ENCODE peak calls at places on chromosomes 2 and 18, in five cellular contexts. One of them, this sample, is unnamed.

GRCh38 chr2:209321076-209321475 is 102.8 kb upstream of the MAP2 start:
- DNase-seq in PC-9: no peak
- DNase-seq in fibroblast of lung: peak; percentile 69
- DNase-seq in nephron progenitor cell: no peak
- DNase-seq in cardiac muscle cell: no peak
- DNase-seq in this sample: no peak

GRCh38 chr2:143615617-143616016 is 486.4 kb downstream of the ARHGAP15 start:
- DNase-seq in cardiac muscle cell: peak; percentile 84
- DNase-seq in fibroblast of lung: peak; percentile 15
- DNase-seq in nephron progenitor cell: no peak
- DNase-seq in PC-9: no peak
- DNase-seq in this sample: no peak

GRCh38 chr2:240300261-240300821 is 135.1 kb upstream of the GPC1 start:
- DNase-seq in PC-9: no peak
- DNase-seq in fibroblast of lung: no peak
- DNase-seq in nephron progenitor cell: no peak
- DNase-seq in cardiac muscle cell: no peak
- DNase-seq in this sample: no peak

GRCh38 chr2:11865820-11866219 is 119.4 kb downstream of the LPIN1 start:
- DNase-seq in nephron progenitor cell: no peak
- DNase-seq in PC-9: no peak
- DNase-seq in cardiac muscle cell: no peak
- DNase-seq in fibroblast of lung: no peak
- DNase-seq in this sample: no peak

GRCh38 chr2:143128681-143129580 is at the start of gene ARHGAP15:
- DNase-seq in nephron progenitor cell: no peak
- DNase-seq in cardiac muscle cell: no peak
- DNase-seq in PC-9: no peak
- DNase-seq in fibroblast of lung: no peak
- DNase-seq in this sample: peak; percentile 93

GRCh38 chr2:132424526-132425121 is 8.0 kb downstream of the GPR39 start:
- DNase-seq in fibroblast of lung: peak; percentile 70
- DNase-seq in PC-9: peak; percentile 85
- DNase-seq in cardiac muscle cell: peak; percentile 46
- DNase-seq in nephron progenitor cell: no peak
- DNase-seq in this sample: no peak

GRCh38 chr2:50840346-50841124 is 191.4 kb downstream of the NRXN1 start:
- DNase-seq in nephron progenitor cell: no peak
- DNase-seq in fibroblast of lung: no peak
- DNase-seq in PC-9: no peak
- DNase-seq in cardiac muscle cell: no peak
- DNase-seq in this sample: no peak

GRCh38 chr18:4455113-4455811 is at the start of gene DLGAP1:
- DNase-seq in fibroblast of lung: no peak
- DNase-seq in PC-9: no peak
- DNase-seq in cardiac muscle cell: peak; percentile 35
- DNase-seq in nephron progenitor cell: peak; percentile 84
- DNase-seq in this sample: peak; percentile 44

GRCh38 chr2:233139875-233140585 is 79.9 kb downstream of the INPP5D start:
- DNase-seq in fibroblast of lung: no peak
- DNase-seq in PC-9: no peak
- DNase-seq in nephron progenitor cell: no peak
- DNase-seq in cardiac muscle cell: no peak
- DNase-seq in this sample: no peak

GRCh38 chr2:147398301-147398700 is 446.5 kb upstream of the ACVR2A start:
- DNase-seq in cardiac muscle cell: no peak
- DNase-seq in nephron progenitor cell: no peak
- DNase-seq in PC-9: no peak
- DNase-seq in fibroblast of lung: no peak
- DNase-seq in this sample: no peak

GRCh38 chr2:192148620-192149321 is 46.0 kb downstream of the TMEFF2 start:
- DNase-seq in cardiac muscle cell: peak; percentile 59
- DNase-seq in fibroblast of lung: peak; percentile 71
- DNase-seq in nephron progenitor cell: no peak
- DNase-seq in PC-9: no peak
- DNase-seq in this sample: no peak

GRCh38 chr18:13269599-13270011 is 51.0 kb downstream of the LDLRAD4 start:
- DNase-seq in fibroblast of lung: no peak
- DNase-seq in PC-9: no peak
- DNase-seq in nephron progenitor cell: no peak
- DNase-seq in cardiac muscle cell: peak; percentile 9
- DNase-seq in this sample: no peak

GRCh38 chr18:24924066-24924716 is 427.8 kb downstream of the ZNF521 start:
- DNase-seq in fibroblast of lung: no peak
- DNase-seq in nephron progenitor cell: no peak
- DNase-seq in PC-9: no peak
- DNase-seq in cardiac muscle cell: no peak
- DNase-seq in this sample: no peak

GRCh38 chr2:121240436-121240835 is 44.6 kb downstream of the TFCP2L1 start:
- DNase-seq in nephron progenitor cell: no peak
- DNase-seq in cardiac muscle cell: no peak
- DNase-seq in fibroblast of lung: no peak
- DNase-seq in PC-9: no peak
- DNase-seq in this sample: no peak

DNA sequence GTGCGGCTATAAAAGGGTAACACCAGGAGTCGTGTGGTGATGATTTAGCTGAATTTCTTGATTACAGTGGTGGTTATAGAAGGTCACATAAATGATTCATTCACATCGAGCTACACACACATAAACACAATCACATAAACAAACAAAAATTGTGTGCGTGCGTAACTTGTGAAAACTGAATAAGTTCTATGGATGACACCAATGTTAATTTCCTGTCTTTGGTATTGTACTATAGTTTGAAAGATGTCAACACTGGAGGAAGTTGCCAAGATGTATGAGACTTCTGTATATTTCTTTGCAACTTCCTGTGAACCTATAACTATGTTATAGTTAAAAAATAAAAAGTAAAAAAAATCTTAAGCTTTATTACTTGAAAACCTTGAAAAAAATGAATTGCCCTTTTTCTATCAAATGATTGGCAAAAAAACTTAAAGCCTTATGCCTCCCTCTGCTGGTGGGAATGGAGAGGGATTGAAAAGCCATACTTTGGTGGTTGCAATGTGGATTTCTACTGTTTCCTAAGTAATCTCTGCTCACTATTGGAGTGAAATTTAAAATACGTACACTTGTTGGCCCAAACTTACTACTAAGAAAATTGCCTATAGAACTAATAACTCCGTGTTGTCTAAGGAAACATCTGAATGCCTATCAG is 227.7 kb downstream of the RPIA start:
- DNase-seq in PC-9: no peak
- DNase-seq in cardiac muscle cell: peak; percentile 59
- DNase-seq in fibroblast of lung: peak; percentile 23
- DNase-seq in nephron progenitor cell: no peak
- DNase-seq in this sample: peak; percentile 21
- TF ChIP-seq CTCF in PC-9: peak; percentile 70
- TF ChIP-seq CTCF in cardiac muscle cell: peak; percentile 76
- TF ChIP-seq CTCF in fibroblast of lung: peak; percentile 74
- TF ChIP-seq CTCF in nephron progenitor cell: no peak
- TF ChIP-seq CTCF in this sample: peak; percentile 49

GRCh38 chr2:85656468-85656867 is 11.5 kb downstream of the SFTPB start:
- DNase-seq in cardiac muscle cell: no peak
- DNase-seq in nephron progenitor cell: no peak
- DNase-seq in PC-9: no peak
- DNase-seq in fibroblast of lung: no peak
- DNase-seq in this sample: no peak
- TF ChIP-seq CTCF in cardiac muscle cell: no peak
- TF ChIP-seq CTCF in nephron progenitor cell: no peak
- TF ChIP-seq CTCF in PC-9: no peak
- TF ChIP-seq CTCF in fibroblast of lung: no peak
- TF ChIP-seq CTCF in this sample: no peak

GRCh38 chr2:105339414-105339813 is 2.1 kb downstream of the C2orf49 start:
- DNase-seq in cardiac muscle cell: no peak
- DNase-seq in PC-9: no peak
- DNase-seq in fibroblast of lung: no peak
- DNase-seq in nephron progenitor cell: no peak
- DNase-seq in this sample: no peak

GRCh38 chr2:105344704-105345345 is 7.5 kb downstream of the C2orf49 start:
- DNase-seq in nephron progenitor cell: no peak
- DNase-seq in cardiac muscle cell: peak; percentile 69
- DNase-seq in PC-9: peak; percentile 45
- DNase-seq in fibroblast of lung: peak; percentile 68
- DNase-seq in this sample: peak; percentile 23
- TF ChIP-seq CTCF in nephron progenitor cell: peak; percentile 28
- TF ChIP-seq CTCF in cardiac muscle cell: peak; percentile 33
- TF ChIP-seq CTCF in PC-9: peak; percentile 75
- TF ChIP-seq CTCF in fibroblast of lung: peak; percentile 32
- TF ChIP-seq CTCF in this sample: peak; percentile 6

DNA sequence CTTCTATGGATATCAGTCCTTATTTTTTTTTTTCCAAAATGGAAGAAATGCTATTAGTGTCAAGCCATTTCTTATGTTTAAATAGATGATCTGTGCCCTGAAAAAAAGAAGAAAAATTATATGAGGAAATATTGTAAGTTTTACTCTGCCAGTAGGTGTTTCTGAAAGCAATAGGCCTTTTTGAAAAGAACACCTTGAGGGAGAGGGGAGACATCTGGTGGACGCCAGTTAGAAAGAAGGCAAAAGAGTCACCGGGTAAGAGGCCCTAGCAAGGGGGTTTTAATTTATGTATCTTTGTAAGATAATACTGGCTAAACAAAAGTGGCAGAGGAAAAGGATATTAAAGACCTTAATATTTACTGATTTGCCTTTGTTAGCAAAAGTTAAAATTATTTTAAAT is 56.1 kb downstream of the DYNAP start:
- DNase-seq in nephron progenitor cell: peak; percentile 17
- DNase-seq in cardiac muscle cell: peak; percentile 51
- DNase-seq in PC-9: no peak
- DNase-seq in fibroblast of lung: peak; percentile 10
- DNase-seq in this sample: peak; percentile 38
- TF ChIP-seq CTCF in nephron progenitor cell: peak; percentile 42
- TF ChIP-seq CTCF in cardiac muscle cell: peak; percentile 52
- TF ChIP-seq CTCF in PC-9: peak; percentile 73
- TF ChIP-seq CTCF in fibroblast of lung: peak; percentile 16
- TF ChIP-seq CTCF in this sample: peak; percentile 24

GRCh38 chr2:9474361-9475117 is at the start of gene IAH1:
- DNase-seq in PC-9: no peak
- DNase-seq in nephron progenitor cell: peak; percentile 52
- DNase-seq in cardiac muscle cell: peak; percentile 54
- DNase-seq in fibroblast of lung: peak; percentile 29
- DNase-seq in this sample: peak; percentile 73
- TF ChIP-seq CTCF in PC-9: no peak
- TF ChIP-seq CTCF in nephron progenitor cell: no peak
- TF ChIP-seq CTCF in cardiac muscle cell: no peak
- TF ChIP-seq CTCF in fibroblast of lung: no peak
- TF ChIP-seq CTCF in this sample: no peak

GRCh38 chr18:44899832-44900231 is 219.1 kb downstream of the SETBP1 start:
- DNase-seq in PC-9: no peak
- DNase-seq in nephron progenitor cell: no peak
- DNase-seq in cardiac muscle cell: no peak
- DNase-seq in fibroblast of lung: no peak
- DNase-seq in this sample: peak; percentile 19
- TF ChIP-seq CTCF in PC-9: peak; percentile 17
- TF ChIP-seq CTCF in nephron progenitor cell: no peak
- TF ChIP-seq CTCF in cardiac muscle cell: no peak
- TF ChIP-seq CTCF in fibroblast of lung: peak; percentile 8
- TF ChIP-seq CTCF in this sample: peak; percentile 7